ENCODE peak calls at places on chromosomes 2 and 18, in ten cellular contexts. W is erythroblast; I is CD4-positive, alpha-beta T cell; G is endodermal cell; P is NCI-H510A treated with DMSO at 0.1 percent for 48 hours; U is endothelial cell; R is activated T-helper 1 cell treated with Interleukin-2 at 50 U/mL for 16 hours; T is DMS153; M is GM18507; J is cerebellum. Y is an unnamed sample.

GRCh38 chr2:288002-288742 is at the start of gene ALKAL2:
- DNase-seq in G (peak; percentile 77), W (peak; percentile 16), M (no peak), I (no peak), T (no peak), U (peak; percentile 35), J (no peak), P (no peak), R (no peak), Y (no peak)

GRCh38 chr18:48891721-48892120 is 59.0 kb downstream of the SMAD7 start:
- DNase-seq in W (no peak), P (no peak), G (no peak), R (no peak), T (no peak), J (no peak), M (no peak), I (no peak), U (no peak), Y (no peak)

GRCh38 chr2:108377815-108378630 is at the start of gene SULT1C4:
- DNase-seq in R (no peak), I (no peak), U (peak; percentile 78), T (no peak), P (no peak), W (no peak), J (peak; percentile 3), G (peak; percentile 72), M (no peak), Y (no peak)

GRCh38 chr2:208062113-208062512 is 36.8 kb upstream of the PLEKHM3 start:
- DNase-seq in T (no peak), I (no peak), P (peak; percentile 20), J (no peak), W (peak; percentile 80), U (peak; percentile 35), M (no peak), R (no peak), G (peak; percentile 61), Y (no peak)

GRCh38 chr2:43459455-43459854 is 136.4 kb downstream of the THADA start:
- DNase-seq in J (no peak), M (no peak), T (no peak), R (no peak), W (no peak), P (no peak), G (no peak), I (no peak), U (no peak), Y (no peak)

GRCh38 chr2:102801098-102801718 is 39.4 kb downstream of the TMEM182 start:
- DNase-seq in T (no peak), W (peak; percentile 69), U (no peak), M (no peak), P (no peak), R (no peak), J (no peak), G (no peak), I (no peak), Y (no peak)

GRCh38 chr2:99450199-99450598 is 39.6 kb downstream of the REV1 start:
- DNase-seq in M (no peak), U (no peak), W (no peak), J (no peak), T (no peak), G (no peak), I (no peak), P (no peak), R (no peak), Y (no peak)

GRCh38 chr2:109236147-109236546 is 107.1 kb downstream of the SH3RF3 start:
- DNase-seq in R (no peak), T (no peak), W (no peak), J (no peak), M (no peak), U (no peak), G (no peak), P (no peak), I (no peak), Y (no peak)

GRCh38 chr18:31791817-31792579 is 31.3 kb upstream of the SLC25A52 start:
- DNase-seq in W (no peak), G (no peak), I (no peak), P (no peak), U (no peak), J (no peak), R (no peak), T (no peak), M (peak; percentile 47), Y (no peak)

GRCh38 chr2:239826786-239827510 is 198.2 kb downstream of the NDUFA10 start:
- DNase-seq in P (no peak), W (no peak), I (no peak), M (no peak), G (peak; percentile 29), T (no peak), U (no peak), J (no peak), R (no peak), Y (peak; percentile 5)

GRCh38 chr2:69393963-69394362 is 6.9 kb upstream of the GFPT1 start:
- DNase-seq in G (no peak), P (no peak), T (no peak), J (no peak), R (no peak), W (no peak), M (no peak), I (no peak), U (no peak), Y (no peak)

GRCh38 chr2:75709297-75709696 is 1.4 kb downstream of the GCFC2 start:
- DNase-seq in I (no peak), W (peak; percentile 15), G (no peak), J (no peak), M (no peak), U (no peak), R (no peak), P (no peak), T (no peak), Y (no peak)

GRCh38 chr18:24937624-24938285 is 414.2 kb downstream of the ZNF521 start:
- DNase-seq in P (no peak), W (no peak), I (no peak), M (no peak), U (no peak), G (no peak), R (no peak), T (no peak), J (no peak), Y (no peak)

GRCh38 chr18:22681912-22682311 is 251.2 kb upstream of the RBBP8 start:
- DNase-seq in W (no peak), U (no peak), J (no peak), P (no peak), G (no peak), T (no peak), R (no peak), M (no peak), I (no peak), Y (no peak)

GRCh38 chr18:67728364-67728763 is 211.8 kb upstream of the DSEL start:
- DNase-seq in J (no peak), W (no peak), T (no peak), P (no peak), M (no peak), R (no peak), U (no peak), I (no peak), G (no peak), Y (no peak)

GRCh38 chr2:37987098-37987497 is 62.0 kb downstream of the RMDN2 start:
- DNase-seq in G (no peak), J (no peak), U (no peak), M (no peak), P (no peak), W (no peak), I (no peak), R (no peak), T (no peak), Y (no peak)

GRCh38 chr2:105364436-105365139 is 27.2 kb downstream of the C2orf49 start:
- DNase-seq in P (no peak), M (no peak), G (no peak), W (no peak), J (no peak), R (no peak), T (no peak), I (no peak), U (no peak), Y (no peak)

Y was measured in DMS79.